ENCODE peak calls at places on chromosomes 6 and 20, in nine cellular contexts. A is NCI-H510A treated with DMSO at 0.1 percent for 48 hours; E is cardiac septum; X is NCI-H1436 treated with DMSO at 0.1 percent for 48 hours; G is activated T-helper 2 cell treated with anti-CD3 and anti-CD28 coated beads, Interferon-gamma antibody, Interleukin-2, Interleukin-4, amounts not matched to agents 10 μg/mL and 5 μg/mL and 100 μg/mL, durations not matched to agents 14 hours and 24 hours and 36 hours; S is HEK293T; K is astrocyte of the hippocampus; Z is Caco-2; F is activated CD4-positive, alpha-beta T cell treated with anti-CD3 and anti-CD28 coated beads for 24 hours. M is an unnamed sample.

GRCh38 chr6:158611039-158611438 is 33.5 kb downstream of the DYNLT1 start:
- DNase-seq in A (no peak), E (no peak), X (no peak), G (no peak), S (no peak), K (no peak), Z (no peak), F (no peak), M (no peak)

GRCh38 chr20:58081842-58082241 is 146.6 kb downstream of the ANKRD60 start:
- DNase-seq in A (no peak), E (no peak), X (no peak), G (no peak), S (no peak), K (no peak), Z (no peak), F (no peak), M (no peak)

GRCh38 chr20:59774204-59774641 is 159.2 kb downstream of the SYCP2 start:
- DNase-seq in A (no peak), E (peak; percentile 47), X (no peak), G (no peak), S (no peak), K (no peak), Z (peak; percentile 32), F (no peak), M (no peak)

GRCh38 chr6:142985286-142985685 is 40.3 kb upstream of the HIVEP2 start:
- DNase-seq in A (no peak), E (no peak), X (no peak), G (no peak), S (no peak), K (no peak), Z (no peak), F (no peak), M (no peak)

GRCh38 chr20:49338061-49338460 is 60.2 kb upstream of the ZNFX1 start:
- DNase-seq in A (no peak), E (no peak), X (no peak), G (no peak), S (no peak), K (no peak), Z (no peak), F (no peak), M (no peak)

GRCh38 chr6:73704260-73704659 is 8.3 kb downstream of the CD109 start:
- DNase-seq in A (no peak), E (no peak), X (no peak), G (no peak), S (no peak), K (peak; percentile 85), Z (peak; percentile 56), F (no peak), M (no peak)

GRCh38 chr20:38230957-38231785 is 29.4 kb downstream of the KIAA1755 start:
- DNase-seq in A (no peak), E (no peak), X (no peak), G (no peak), S (no peak), K (no peak), Z (no peak), F (no peak), M (no peak)

GRCh38 chr6:43670623-43670986 is 17.0 kb downstream of the MRPS18A start:
- DNase-seq in A (no peak), E (no peak), X (no peak), G (no peak), S (no peak), K (no peak), Z (no peak), F (no peak), M (no peak)

GRCh38 chr6:134816780-134817179 is 133.1 kb downstream of the ALDH8A1 start:
- DNase-seq in A (no peak), E (no peak), X (no peak), G (no peak), S (no peak), K (peak; percentile 78), Z (no peak), F (no peak), M (no peak)

GRCh38 chr6:108876929-108877775 is 28.9 kb downstream of the ARMC2 start:
- DNase-seq in A (no peak), E (no peak), X (no peak), G (no peak), S (no peak), K (peak; percentile 50), Z (no peak), F (no peak), M (no peak)

GRCh38 chr6:46296586-46296985 is 125.8 kb upstream of the ENPP5 start:
- DNase-seq in A (no peak), E (no peak), X (no peak), G (no peak), S (no peak), K (no peak), Z (no peak), F (no peak), M (no peak)

GRCh38 chr6:22657341-22657985 is 88.1 kb downstream of the HDGFL1 start:
- DNase-seq in A (no peak), E (no peak), X (no peak), G (no peak), S (no peak), K (peak; percentile 53), Z (no peak), F (no peak), M (no peak)

GRCh38 chr6:13813621-13814175 is 659 bp downstream of the MCUR1 start:
- DNase-seq in A (peak; percentile 60), E (peak; percentile 79), X (no peak), G (no peak), S (peak; percentile 80), K (peak; percentile 89), Z (peak; percentile 93), F (peak; percentile 4), M (peak; percentile 92)

GRCh38 chr20:16129411-16129810 is 443.8 kb downstream of the KIF16B start:
- DNase-seq in A (no peak), E (no peak), X (no peak), G (no peak), S (no peak), K (no peak), Z (no peak), F (no peak), M (no peak)

GRCh38 chr20:57175397-57176010 is 90.9 kb downstream of the BMP7 start:
- DNase-seq in A (no peak), E (no peak), X (no peak), G (no peak), S (no peak), K (no peak), Z (no peak), F (no peak), M (no peak)

GRCh38 chr6:44898296-44898930 is 429.7 kb upstream of the RUNX2 start:
- DNase-seq in A (no peak), E (no peak), X (no peak), G (no peak), S (no peak), K (peak; percentile 69), Z (no peak), F (no peak), M (no peak)

GRCh38 chr6:26155066-26155925 is 68.1 kb downstream of the HFE start:
- DNase-seq in A (peak; percentile 67), E (no peak), X (no peak), G (no peak), S (no peak), K (peak; percentile 46), Z (no peak), F (no peak), M (peak; percentile 66)

GRCh38 chr20:33693741-33694645 is 7.8 kb upstream of the E2F1 start:
- DNase-seq in A (no peak), E (no peak), X (no peak), G (no peak), S (no peak), K (peak; percentile 74), Z (no peak), F (no peak), M (no peak)

GRCh38 chr6:117145940-117146339 is 119.4 kb upstream of the VGLL2 start:
- DNase-seq in A (no peak), E (no peak), X (no peak), G (no peak), S (no peak), K (no peak), Z (no peak), F (no peak), M (no peak)

GRCh38 chr6:91267246-91267645 is 680.4 kb upstream of the MAP3K7 start:
- DNase-seq in A (no peak), E (no peak), X (no peak), G (no peak), S (no peak), K (no peak), Z (no peak), F (no peak), M (no peak)

GRCh38 chr6:12776291-12776690 is 59.7 kb downstream of the PHACTR1 start:
- DNase-seq in A (no peak), E (no peak), X (no peak), G (no peak), S (no peak), K (no peak), Z (no peak), F (no peak), M (no peak)

GRCh38 chr6:33018904-33019303 is 9.5 kb upstream of the HLA-DOA start:
- DNase-seq in A (no peak), E (peak; percentile 85), X (no peak), G (peak; percentile 45), S (no peak), K (no peak), Z (no peak), F (no peak), M (no peak)

GRCh38 chr6:53015486-53015885 is 20.4 kb upstream of the GSTA4 start:
- DNase-seq in A (no peak), E (no peak), X (no peak), G (no peak), S (no peak), K (no peak), Z (no peak), F (no peak), M (no peak)